ENCODE peak calls at places on chromosomes 3 and 15, in nine cellular contexts. One of them, this sample, is unnamed. For H3K4me1, the result is how much of the 10 kb centered on the place peaks cover.

GRCh38 chr15:56040081-56041035 is 46.9 kb upstream of the NEDD4 start:
- DNase-seq in fibroblast of lung: peak
- DNase-seq in colonic mucosa: peak
- DNase-seq in uterus: peak
- DNase-seq in stomach: peak
- DNase-seq in psoas muscle: peak
- DNase-seq in SK-N-SH: no peak
- DNase-seq in lung: peak
- DNase-seq in testis: peak
- DNase-seq in this sample: peak

GRCh38 chr3:133943639-133944131 is 48.0 kb upstream of the RAB6B start:
- DNase-seq in fibroblast of lung: peak
- DNase-seq in colonic mucosa: peak
- DNase-seq in uterus: peak
- DNase-seq in stomach: peak
- DNase-seq in psoas muscle: no peak
- DNase-seq in SK-N-SH: no peak
- DNase-seq in lung: no peak
- DNase-seq in testis: peak
- DNase-seq in this sample: peak

GRCh38 chr15:69172854-69173253 is 12.4 kb downstream of the GLCE start:
- DNase-seq in fibroblast of lung: no peak
- DNase-seq in colonic mucosa: peak
- DNase-seq in uterus: no peak
- DNase-seq in stomach: no peak
- DNase-seq in psoas muscle: no peak
- DNase-seq in SK-N-SH: no peak
- DNase-seq in lung: no peak
- DNase-seq in testis: no peak
- DNase-seq in this sample: no peak

GRCh38 chr3:32203854-32204253 is 34.6 kb upstream of the CMTM8 start:
- DNase-seq in fibroblast of lung: peak
- DNase-seq in colonic mucosa: no peak
- DNase-seq in uterus: no peak
- DNase-seq in stomach: no peak
- DNase-seq in psoas muscle: no peak
- DNase-seq in SK-N-SH: no peak
- DNase-seq in lung: no peak
- DNase-seq in testis: no peak
- DNase-seq in this sample: no peak

GRCh38 chr15:56868251-56868650 is 50.2 kb upstream of the TCF12 start:
- DNase-seq in fibroblast of lung: no peak
- DNase-seq in colonic mucosa: no peak
- DNase-seq in uterus: no peak
- DNase-seq in stomach: no peak
- DNase-seq in psoas muscle: no peak
- DNase-seq in SK-N-SH: no peak
- DNase-seq in lung: no peak
- DNase-seq in testis: no peak
- DNase-seq in this sample: no peak

GRCh38 chr15:76057332-76058000 is 2.3 kb upstream of the TMEM266 start:
- DNase-seq in fibroblast of lung: peak
- DNase-seq in colonic mucosa: peak
- DNase-seq in uterus: no peak
- DNase-seq in stomach: peak
- DNase-seq in psoas muscle: no peak
- DNase-seq in SK-N-SH: peak
- DNase-seq in lung: no peak
- DNase-seq in testis: peak
- DNase-seq in this sample: peak

GRCh38 chr15:92159906-92160841 is 233.5 kb upstream of the ST8SIA2 start:
- DNase-seq in fibroblast of lung: no peak
- DNase-seq in colonic mucosa: no peak
- DNase-seq in uterus: no peak
- DNase-seq in stomach: no peak
- DNase-seq in psoas muscle: no peak
- DNase-seq in SK-N-SH: peak
- DNase-seq in lung: no peak
- DNase-seq in testis: no peak
- DNase-seq in this sample: no peak

GRCh38 chr15:82570721-82571519 is 30.7 kb upstream of the RPS17 start:
- DNase-seq in fibroblast of lung: peak
- DNase-seq in colonic mucosa: no peak
- DNase-seq in uterus: peak
- DNase-seq in stomach: no peak
- DNase-seq in psoas muscle: no peak
- DNase-seq in SK-N-SH: peak
- DNase-seq in lung: no peak
- DNase-seq in testis: no peak
- DNase-seq in this sample: peak

GRCh38 chr3:129317014-129317771 is 38.5 kb downstream of the HMCES start:
- DNase-seq in fibroblast of lung: no peak
- DNase-seq in colonic mucosa: no peak
- DNase-seq in uterus: peak
- DNase-seq in stomach: no peak
- DNase-seq in psoas muscle: peak
- DNase-seq in SK-N-SH: peak
- DNase-seq in lung: no peak
- DNase-seq in testis: no peak
- DNase-seq in this sample: no peak

GRCh38 chr3:170866499-170866898 is 3.5 kb downstream of the RPL22L1 start:
- DNase-seq in fibroblast of lung: no peak
- DNase-seq in colonic mucosa: no peak
- DNase-seq in uterus: no peak
- DNase-seq in stomach: no peak
- DNase-seq in psoas muscle: no peak
- DNase-seq in SK-N-SH: no peak
- DNase-seq in lung: no peak
- DNase-seq in testis: no peak
- DNase-seq in this sample: no peak

DNA sequence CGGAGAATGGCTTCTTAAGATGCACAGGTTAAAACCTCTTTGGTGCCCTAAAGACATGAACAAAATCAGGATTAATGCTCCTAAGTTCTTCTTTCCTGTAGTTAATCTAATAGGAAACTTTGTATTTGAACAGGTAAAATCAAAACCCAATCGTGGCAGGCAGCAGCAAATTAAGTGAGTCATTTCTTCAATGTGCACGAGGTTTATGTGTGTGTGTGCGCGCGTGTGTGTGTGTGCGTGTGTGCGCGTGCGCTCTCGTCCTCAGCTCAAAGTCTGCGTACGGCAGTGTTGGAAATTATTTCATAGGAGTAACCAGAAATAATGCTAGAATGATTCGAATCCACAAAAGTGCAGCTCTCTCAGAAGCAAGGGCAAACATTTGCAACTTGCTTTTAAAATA is 905 bp downstream of the FAM81A start:
- DNase-seq in fibroblast of lung: no peak
- DNase-seq in colonic mucosa: peak
- DNase-seq in uterus: peak
- DNase-seq in stomach: no peak
- DNase-seq in psoas muscle: no peak
- DNase-seq in SK-N-SH: no peak
- DNase-seq in lung: no peak
- DNase-seq in testis: peak
- DNase-seq in this sample: no peak
- H3K4me3 ChIP-seq in fibroblast of lung: no peak
- H3K4me3 ChIP-seq in colonic mucosa: peak
- H3K4me3 ChIP-seq in uterus: no peak
- H3K4me3 ChIP-seq in stomach: no peak
- H3K4me3 ChIP-seq in psoas muscle: peak
- H3K4me3 ChIP-seq in SK-N-SH: no peak
- H3K4me3 ChIP-seq in lung: no peak
- H3K4me3 ChIP-seq in testis: peak
- H3K4me3 ChIP-seq in this sample: no peak

GRCh38 chr3:161371441-161372320 is at the start of gene SPTSSB:
- DNase-seq in fibroblast of lung: peak
- DNase-seq in colonic mucosa: peak
- DNase-seq in uterus: no peak
- DNase-seq in stomach: peak
- DNase-seq in psoas muscle: peak
- DNase-seq in SK-N-SH: peak
- DNase-seq in lung: peak
- DNase-seq in testis: no peak
- DNase-seq in this sample: peak
- TF ChIP-seq CTCF in fibroblast of lung: peak
- TF ChIP-seq CTCF in colonic mucosa: no peak
- TF ChIP-seq CTCF in uterus: no peak
- TF ChIP-seq CTCF in stomach: no peak
- TF ChIP-seq CTCF in psoas muscle: no peak
- TF ChIP-seq CTCF in SK-N-SH: peak
- TF ChIP-seq CTCF in lung: no peak
- TF ChIP-seq CTCF in testis: no peak
- TF ChIP-seq CTCF in this sample: no peak

GRCh38 chr3:39406368-39407258 is at the start of gene RPSA:
- DNase-seq in fibroblast of lung: peak
- DNase-seq in colonic mucosa: peak
- DNase-seq in uterus: peak
- DNase-seq in stomach: peak
- DNase-seq in psoas muscle: peak
- DNase-seq in SK-N-SH: peak
- DNase-seq in lung: peak
- DNase-seq in testis: peak
- DNase-seq in this sample: peak

GRCh38 chr3:39407259-39407629 is 724 bp downstream of the RPSA start:
- DNase-seq in fibroblast of lung: no peak
- DNase-seq in colonic mucosa: no peak
- DNase-seq in uterus: no peak
- DNase-seq in stomach: no peak
- DNase-seq in psoas muscle: no peak
- DNase-seq in SK-N-SH: no peak
- DNase-seq in lung: no peak
- DNase-seq in testis: no peak
- DNase-seq in this sample: no peak

GRCh38 chr3:39407773-39408492 is 1.4 kb downstream of the RPSA start:
- DNase-seq in fibroblast of lung: no peak
- DNase-seq in colonic mucosa: no peak
- DNase-seq in uterus: no peak
- DNase-seq in stomach: no peak
- DNase-seq in psoas muscle: no peak
- DNase-seq in SK-N-SH: no peak
- DNase-seq in lung: no peak
- DNase-seq in testis: no peak
- DNase-seq in this sample: no peak

GRCh38 chr3:39409514-39410136 is 3.1 kb downstream of the RPSA start:
- DNase-seq in fibroblast of lung: no peak
- DNase-seq in colonic mucosa: no peak
- DNase-seq in uterus: no peak
- DNase-seq in stomach: no peak
- DNase-seq in psoas muscle: no peak
- DNase-seq in SK-N-SH: no peak
- DNase-seq in lung: no peak
- DNase-seq in testis: no peak
- DNase-seq in this sample: no peak

GRCh38 chr3:39408493-39409372 is 2.2 kb downstream of the RPSA start:
- DNase-seq in fibroblast of lung: no peak
- DNase-seq in colonic mucosa: no peak
- DNase-seq in uterus: no peak
- DNase-seq in stomach: no peak
- DNase-seq in psoas muscle: no peak
- DNase-seq in SK-N-SH: no peak
- DNase-seq in lung: no peak
- DNase-seq in testis: no peak
- DNase-seq in this sample: no peak
- H3K4me1 ChIP-seq in fibroblast of lung: under half
- H3K4me1 ChIP-seq in colonic mucosa: under half
- H3K4me1 ChIP-seq in uterus: under half
- H3K4me1 ChIP-seq in stomach: under half
- H3K4me1 ChIP-seq in psoas muscle: under half
- H3K4me1 ChIP-seq in SK-N-SH: under half
- H3K4me1 ChIP-seq in lung: under half
- H3K4me1 ChIP-seq in testis: under half
- H3K4me1 ChIP-seq in this sample: under half

GRCh38 chr15:70516408-70517193 is 246.8 kb downstream of the UACA start:
- DNase-seq in fibroblast of lung: no peak
- DNase-seq in colonic mucosa: no peak
- DNase-seq in uterus: no peak
- DNase-seq in stomach: no peak
- DNase-seq in psoas muscle: no peak
- DNase-seq in SK-N-SH: no peak
- DNase-seq in lung: no peak
- DNase-seq in testis: no peak
- DNase-seq in this sample: no peak

GRCh38 chr15:70518201-70519003 is 245.0 kb downstream of the UACA start:
- DNase-seq in fibroblast of lung: no peak
- DNase-seq in colonic mucosa: no peak
- DNase-seq in uterus: no peak
- DNase-seq in stomach: no peak
- DNase-seq in psoas muscle: no peak
- DNase-seq in SK-N-SH: no peak
- DNase-seq in lung: no peak
- DNase-seq in testis: no peak
- DNase-seq in this sample: no peak

GRCh38 chr15:70519616-70520015 is 243.7 kb downstream of the UACA start:
- DNase-seq in fibroblast of lung: no peak
- DNase-seq in colonic mucosa: no peak
- DNase-seq in uterus: no peak
- DNase-seq in stomach: no peak
- DNase-seq in psoas muscle: no peak
- DNase-seq in SK-N-SH: no peak
- DNase-seq in lung: no peak
- DNase-seq in testis: no peak
- DNase-seq in this sample: no peak

GRCh38 chr15:70517194-70517590 is 246.2 kb downstream of the UACA start:
- DNase-seq in fibroblast of lung: no peak
- DNase-seq in colonic mucosa: no peak
- DNase-seq in uterus: no peak
- DNase-seq in stomach: no peak
- DNase-seq in psoas muscle: no peak
- DNase-seq in SK-N-SH: no peak
- DNase-seq in lung: no peak
- DNase-seq in testis: no peak
- DNase-seq in this sample: no peak

GRCh38 chr15:70519004-70519365 is 244.4 kb downstream of the UACA start:
- DNase-seq in fibroblast of lung: no peak
- DNase-seq in colonic mucosa: no peak
- DNase-seq in uterus: no peak
- DNase-seq in stomach: no peak
- DNase-seq in psoas muscle: no peak
- DNase-seq in SK-N-SH: no peak
- DNase-seq in lung: no peak
- DNase-seq in testis: no peak
- DNase-seq in this sample: no peak
- H3K4me3 ChIP-seq in fibroblast of lung: no peak
- H3K4me3 ChIP-seq in colonic mucosa: no peak
- H3K4me3 ChIP-seq in uterus: no peak
- H3K4me3 ChIP-seq in stomach: no peak
- H3K4me3 ChIP-seq in psoas muscle: no peak
- H3K4me3 ChIP-seq in SK-N-SH: no peak
- H3K4me3 ChIP-seq in lung: no peak
- H3K4me3 ChIP-seq in testis: no peak
- H3K4me3 ChIP-seq in this sample: no peak

DNA sequence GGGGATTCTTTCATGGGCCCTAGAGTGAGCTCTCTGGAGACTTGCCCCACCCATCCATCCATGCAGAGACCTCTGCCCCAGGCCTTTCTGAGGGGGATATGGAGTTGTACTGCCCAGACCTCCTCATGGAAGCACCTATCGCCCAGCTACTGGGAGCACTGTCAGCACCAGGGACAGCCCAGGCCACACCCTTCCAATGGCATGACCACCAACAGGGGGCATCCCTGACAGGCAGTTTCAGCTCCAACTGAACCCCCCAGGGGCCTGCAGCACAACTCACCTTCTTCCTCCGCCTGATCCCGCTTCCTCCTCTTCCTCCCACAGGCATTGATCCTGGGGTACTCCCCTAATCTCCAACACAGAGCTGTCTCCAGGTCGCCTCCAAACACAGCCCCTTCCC is 21.8 kb downstream of the MRPS11 start:
- DNase-seq in fibroblast of lung: no peak
- DNase-seq in colonic mucosa: no peak
- DNase-seq in uterus: no peak
- DNase-seq in stomach: no peak
- DNase-seq in psoas muscle: no peak
- DNase-seq in SK-N-SH: no peak
- DNase-seq in lung: no peak
- DNase-seq in testis: no peak
- DNase-seq in this sample: no peak
- TF ChIP-seq CTCF in fibroblast of lung: no peak
- TF ChIP-seq CTCF in colonic mucosa: no peak
- TF ChIP-seq CTCF in uterus: no peak
- TF ChIP-seq CTCF in stomach: no peak
- TF ChIP-seq CTCF in psoas muscle: no peak
- TF ChIP-seq CTCF in SK-N-SH: no peak
- TF ChIP-seq CTCF in lung: no peak
- TF ChIP-seq CTCF in testis: no peak
- TF ChIP-seq CTCF in this sample: no peak